ENCODE peak calls at places on chromosomes 4 and X, in five cellular contexts. F, C, R, J and L are unnamed samples.

GRCh38 chr4:147157860-147158701 is 212.4 kb upstream of the TTC29 start:
- DNase-seq in F (no peak), C (peak; percentile 30), R (peak; percentile 72), J (no peak), L (no peak)

GRCh38 chrX:101078716-101079115 is at the start of gene TMEM35A:
- DNase-seq in F (no peak), C (no peak), R (peak; percentile 25), J (peak; percentile 48), L (peak; percentile 7)

GRCh38 chr4:166198516-166198915 is 325.5 kb downstream of the TLL1 start:
- DNase-seq in F (no peak), C (no peak), R (no peak), J (no peak), L (no peak)

GRCh38 chrX:24207826-24208225 is 58.3 kb downstream of the ZFX start:
- DNase-seq in F (no peak), C (no peak), R (no peak), J (no peak), L (no peak)

GRCh38 chr4:28788929-28789490 is 1928.4 kb downstream of the STIM2 start:
- DNase-seq in F (no peak), C (no peak), R (no peak), J (no peak), L (no peak)

GRCh38 chr4:71231073-71231752 is 107.6 kb upstream of the SLC4A4 start:
- DNase-seq in F (no peak), C (peak; percentile 98), R (peak; percentile 6), J (peak; percentile 16), L (no peak)

GRCh38 chrX:39705299-39705698 is 392.5 kb downstream of the BCOR start:
- DNase-seq in F (no peak), C (peak; percentile 90), R (no peak), J (peak; percentile 80), L (peak; percentile 67)

GRCh38 chr4:154024097-154024496 is 235.2 kb upstream of the SFRP2 start:
- DNase-seq in F (no peak), C (no peak), R (no peak), J (no peak), L (no peak)

GRCh38 chr4:103403619-103404018 is 205.5 kb upstream of the CENPE start:
- DNase-seq in F (no peak), C (no peak), R (no peak), J (no peak), L (no peak)

GRCh38 chrX:120560405-120560841 is 339 bp downstream of the CUL4B start:
- DNase-seq in F (no peak), C (peak; percentile 43), R (peak; percentile 20), J (no peak), L (no peak)

GRCh38 chr4:109406337-109406931 is 27.2 kb upstream of the SEC24B start:
- DNase-seq in F (no peak), C (peak; percentile 33), R (peak; percentile 32), J (peak; percentile 25), L (peak; percentile 34)

GRCh38 chr4:47914926-47915237 is 499 bp upstream of the NFXL1 start:
- DNase-seq in F (no peak), C (no peak), R (no peak), J (no peak), L (no peak)

GRCh38 chr4:171022698-171023378 is 790.4 kb upstream of the GALNTL6 start:
- DNase-seq in F (no peak), C (no peak), R (no peak), J (no peak), L (no peak)

GRCh38 chr4:65737672-65738071 is 67.4 kb upstream of the EPHA5 start:
- DNase-seq in F (no peak), C (no peak), R (no peak), J (no peak), L (no peak)

GRCh38 chr4:25031077-25031606 is 396 bp upstream of the LGI2 start:
- DNase-seq in F (no peak), C (peak; percentile 44), R (peak; percentile 48), J (peak; percentile 10), L (no peak)

GRCh38 chr4:122798101-122798500 is 28.5 kb upstream of the FGF2 start:
- DNase-seq in F (peak; percentile 80), C (peak; percentile 36), R (no peak), J (peak; percentile 92), L (peak; percentile 88)

GRCh38 chr4:48127231-48127881 is 6.7 kb downstream of the TXK start:
- DNase-seq in F (no peak), C (peak; percentile 58), R (no peak), J (no peak), L (no peak)

GRCh38 chr4:127975121-127975770 is 10.0 kb downstream of the ABHD18 start:
- DNase-seq in F (peak; percentile 51), C (no peak), R (no peak), J (no peak), L (no peak)

GRCh38 chr4:98343640-98344039 is 82.5 kb downstream of the RAP1GDS1 start:
- DNase-seq in F (no peak), C (no peak), R (no peak), J (no peak), L (no peak)

DNA sequence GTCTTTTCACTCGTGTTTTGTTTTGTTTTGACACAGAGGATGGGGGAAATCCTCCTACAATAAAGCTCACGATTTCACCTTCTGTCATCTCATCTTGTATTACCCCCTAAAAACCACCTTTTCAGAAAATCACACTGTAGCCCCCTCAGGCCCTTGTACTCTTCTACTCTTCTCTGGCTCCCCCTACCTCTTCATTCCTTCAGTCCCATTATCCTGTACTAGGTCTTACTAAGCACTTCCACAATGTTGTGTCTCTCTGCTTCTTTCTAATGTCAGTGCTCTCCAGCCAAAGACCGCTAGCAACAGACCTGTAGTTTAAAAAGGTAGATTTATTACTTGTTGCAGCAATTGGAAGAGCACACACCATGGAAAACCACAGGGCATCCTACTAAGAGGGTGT is 30.0 kb upstream of the RNF128 start:
- DNase-seq in F (no peak), C (no peak), R (no peak), J (no peak), L (no peak)
- TF ChIP-seq CTCF in F (no peak), C (no peak), R (no peak), J (no peak), L (no peak)

DNA sequence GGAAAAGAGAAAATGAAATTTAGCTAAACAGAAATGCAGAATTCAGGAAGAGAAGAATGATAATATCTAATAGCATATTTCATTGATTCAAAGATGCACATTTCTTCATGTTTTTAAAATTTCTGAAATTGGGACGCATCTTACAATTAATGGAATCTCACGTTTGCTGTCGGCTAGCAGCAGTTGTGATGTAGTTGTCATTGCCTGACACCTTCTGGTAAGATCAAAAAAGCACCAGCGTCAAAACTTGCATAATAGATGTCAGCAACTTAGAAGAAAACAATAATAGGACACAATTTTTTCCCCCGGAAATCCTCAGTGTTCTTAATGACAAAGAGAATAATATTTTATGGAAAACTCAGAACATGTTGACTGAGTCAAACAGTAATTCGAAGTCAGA is 29.8 kb upstream of the SLC7A3 start:
- DNase-seq in F (no peak), C (no peak), R (no peak), J (no peak), L (no peak)
- TF ChIP-seq CTCF in F (peak; percentile 50), C (no peak), R (no peak), J (no peak), L (no peak)

GRCh38 chr4:100935090-100935489 is 412.2 kb downstream of the PPP3CA start:
- DNase-seq in F (no peak), C (no peak), R (no peak), J (peak; percentile 3), L (no peak)
- TF ChIP-seq CTCF in F (peak; percentile 56), C (no peak), R (no peak), J (peak; percentile 5), L (peak; percentile 37)

DNA sequence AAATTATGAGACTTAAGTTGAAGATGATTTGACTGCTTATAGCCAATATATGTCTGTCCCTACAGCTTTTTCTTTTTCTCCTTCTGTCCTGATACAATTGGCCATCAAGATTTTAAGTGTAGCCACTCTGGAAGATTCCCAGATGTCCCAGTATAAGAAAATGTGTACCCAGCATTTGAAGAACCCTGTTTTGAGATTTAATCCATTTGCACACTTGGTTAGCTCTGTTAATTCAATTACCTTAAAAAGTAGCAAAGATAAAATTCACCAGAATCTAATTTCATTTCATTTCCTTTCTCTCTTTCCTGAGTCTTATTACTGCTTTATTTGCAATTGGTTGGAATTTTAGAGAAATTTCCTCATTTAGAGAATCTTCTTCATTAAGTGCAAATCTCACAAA is 81.4 kb downstream of the DDIT4L start:
- DNase-seq in F (no peak), C (no peak), R (no peak), J (no peak), L (no peak)
- TF ChIP-seq CTCF in F (no peak), C (no peak), R (no peak), J (no peak), L (no peak)

GRCh38 chrX:51487960-51488267 is 8.5 kb downstream of the NUDT11 start:
- DNase-seq in F (no peak), C (no peak), R (no peak), J (no peak), L (no peak)
- TF ChIP-seq CTCF in F (no peak), C (no peak), R (no peak), J (no peak), L (no peak)

GRCh38 chr4:23889814-23890269 is at the start of gene PPARGC1A:
- DNase-seq in F (no peak), C (peak; percentile 95), R (peak; percentile 51), J (no peak), L (no peak)
- TF ChIP-seq CTCF in F (no peak), C (no peak), R (no peak), J (no peak), L (no peak)

GRCh38 chr4:4575284-4576211 is 33.7 kb upstream of the STX18 start:
- DNase-seq in F (no peak), C (peak; percentile 63), R (peak; percentile 87), J (peak; percentile 52), L (no peak)
- TF ChIP-seq CTCF in F (peak; percentile 48), C (no peak), R (peak; percentile 54), J (peak; percentile 11), L (peak; percentile 39)